ENCODE peak calls at places on chromosome 19, in nine cellular contexts. E, X, J, S, U, P, A, G and M are unnamed samples.
A peak's percentile ranks its signal among the peaks of the same experiment; 100 is the strongest.

GRCh38 chr19:3150739-3151329 is 15.0 kb downstream of the GNA15 start:
- DNase-seq in E (no peak), X (no peak), J (no peak), S (no peak), U (no peak), P (no peak), A (no peak), G (no peak), M (no peak)

GRCh38 chr19:1624458-1624857 is 19.2 kb upstream of the UQCR11 start:
- DNase-seq in E (no peak), X (peak; percentile 64), J (no peak), S (peak; percentile 81), U (peak; percentile 52), P (no peak), A (peak; percentile 64), G (peak; percentile 35), M (peak; percentile 37)

GRCh38 chr19:39913682-39914333 is 20.6 kb downstream of the FCGBP start:
- DNase-seq in E (no peak), X (peak; percentile 3), J (no peak), S (no peak), U (peak; percentile 74), P (no peak), A (peak; percentile 74), G (peak; percentile 53), M (no peak)

GRCh38 chr19:14416743-14417214 is 2.4 kb downstream of the DDX39A start:
- DNase-seq in E (no peak), X (no peak), J (no peak), S (no peak), U (peak; percentile 79), P (no peak), A (peak; percentile 58), G (no peak), M (no peak)

GRCh38 chr19:1467228-1467511 is 11.8 kb downstream of the C19orf25 start:
- DNase-seq in E (no peak), X (no peak), J (no peak), S (no peak), U (no peak), P (no peak), A (no peak), G (no peak), M (no peak)

GRCh38 chr19:34503546-34504272 is 22.2 kb downstream of the WTIP start:
- DNase-seq in E (no peak), X (no peak), J (no peak), S (no peak), U (no peak), P (no peak), A (no peak), G (no peak), M (no peak)

GRCh38 chr19:13002389-13002898 is 7.2 kb downstream of the NFIX start:
- DNase-seq in E (no peak), X (no peak), J (peak; percentile 75), S (no peak), U (no peak), P (no peak), A (no peak), G (peak; percentile 45), M (no peak)

GRCh38 chr19:53554804-53555203 is 16.9 kb downstream of the ZNF331 start:
- DNase-seq in E (no peak), X (no peak), J (no peak), S (no peak), U (no peak), P (no peak), A (no peak), G (peak; percentile 25), M (no peak)

GRCh38 chr19:14758816-14759215 is 19.5 kb downstream of the ADGRE2 start:
- DNase-seq in E (no peak), X (peak; percentile 38), J (no peak), S (peak; percentile 16), U (peak; percentile 21), P (no peak), A (peak; percentile 6), G (no peak), M (no peak)

GRCh38 chr19:57466489-57466888 is 9.5 kb upstream of the VN1R1 start:
- DNase-seq in E (no peak), X (no peak), J (no peak), S (no peak), U (no peak), P (no peak), A (no peak), G (no peak), M (no peak)

GRCh38 chr19:57465680-57466381 is 8.9 kb upstream of the VN1R1 start:
- DNase-seq in E (no peak), X (no peak), J (no peak), S (peak; percentile 32), U (no peak), P (peak; percentile 55), A (peak; percentile 25), G (no peak), M (no peak)
- H3K9me3 ChIP-seq in E (peaks cover 91% of the 10 kb centered on the region), X (peaks cover 62% of the 10 kb centered on the region), J (peaks cover 52% of the 10 kb centered on the region), S (peaks cover 49% of the 10 kb centered on the region), U (no peaks in the 10 kb centered on the region), P (peaks cover 34% of the 10 kb centered on the region), A (peaks cover 81% of the 10 kb centered on the region), G (no peaks in the 10 kb centered on the region), M (peaks cover 58% of the 10 kb centered on the region)

GRCh38 chr19:7216373-7216902 is 77.8 kb downstream of the INSR start:
- DNase-seq in E (no peak), X (no peak), J (no peak), S (no peak), U (no peak), P (no peak), A (no peak), G (peak; percentile 49), M (no peak)

GRCh38 chr19:7215176-7215575 is 79.0 kb downstream of the INSR start:
- DNase-seq in E (no peak), X (no peak), J (no peak), S (no peak), U (no peak), P (no peak), A (no peak), G (no peak), M (no peak)

GRCh38 chr19:7214329-7215089 is 79.7 kb downstream of the INSR start:
- DNase-seq in E (no peak), X (no peak), J (no peak), S (no peak), U (no peak), P (no peak), A (no peak), G (peak; percentile 58), M (no peak)

GRCh38 chr19:7223429-7223828 is 70.8 kb downstream of the INSR start:
- DNase-seq in E (no peak), X (no peak), J (no peak), S (no peak), U (no peak), P (no peak), A (no peak), G (no peak), M (no peak)

DNA sequence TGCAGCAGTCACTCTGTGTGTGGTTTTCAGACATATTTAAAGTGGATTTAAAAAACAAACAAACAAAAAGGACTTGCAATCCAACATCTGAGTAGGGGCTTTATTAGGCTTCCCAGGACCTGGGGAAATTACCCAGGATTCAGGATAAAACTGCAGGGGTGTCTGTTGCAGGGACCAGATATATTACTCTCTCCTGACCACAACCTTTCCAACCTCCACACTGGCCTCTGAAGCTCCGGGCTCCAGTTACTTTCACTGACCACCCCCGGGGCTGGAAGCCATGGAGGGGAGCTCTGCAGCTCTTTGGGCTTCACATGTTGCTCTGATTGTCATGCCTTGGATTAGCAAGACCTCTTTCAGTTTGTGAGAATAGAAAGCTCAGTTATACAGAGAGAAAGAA is 75.2 kb downstream of the INSR start:
- DNase-seq in E (no peak), X (no peak), J (no peak), S (no peak), U (no peak), P (no peak), A (no peak), G (no peak), M (no peak)
- H3K4me1 ChIP-seq in E (no peaks in the 10 kb centered on the region), X (peaks cover 11% of the 10 kb centered on the region), J (no peaks in the 10 kb centered on the region), S (no peaks in the 10 kb centered on the region), U (no peaks in the 10 kb centered on the region), P (no peaks in the 10 kb centered on the region), A (peaks cover 3% of the 10 kb centered on the region), G (peaks cover 69% of the 10 kb centered on the region), M (no peaks in the 10 kb centered on the region)

GRCh38 chr19:19300613-19301012 is 19.7 kb downstream of the SUGP1 start:
- DNase-seq in E (no peak), X (no peak), J (no peak), S (no peak), U (no peak), P (no peak), A (no peak), G (no peak), M (no peak)

GRCh38 chr19:19294914-19295313 is 21.8 kb upstream of the TM6SF2 start:
- DNase-seq in E (no peak), X (no peak), J (no peak), S (no peak), U (no peak), P (no peak), A (no peak), G (no peak), M (no peak)

GRCh38 chr19:19292607-19293006 is 19.5 kb upstream of the TM6SF2 start:
- DNase-seq in E (no peak), X (no peak), J (no peak), S (no peak), U (no peak), P (no peak), A (no peak), G (no peak), M (no peak)

GRCh38 chr19:19297759-19298158 is 22.6 kb downstream of the SUGP1 start:
- DNase-seq in E (no peak), X (no peak), J (no peak), S (no peak), U (no peak), P (no peak), A (no peak), G (no peak), M (no peak)

GRCh38 chr19:19296953-19297689 is 23.2 kb downstream of the SUGP1 start:
- DNase-seq in E (no peak), X (no peak), J (no peak), S (no peak), U (no peak), P (no peak), A (no peak), G (no peak), M (no peak)
- H3K36me3 ChIP-seq in E (peaks cover 24% of the 10 kb centered on the region), X (no peaks in the 10 kb centered on the region), J (no peaks in the 10 kb centered on the region), S (no peaks in the 10 kb centered on the region), U (peaks cover 3% of the 10 kb centered on the region), P (peaks cover 18% of the 10 kb centered on the region), A (no peaks in the 10 kb centered on the region), G (peaks cover 15% of the 10 kb centered on the region), M (peaks cover 3% of the 10 kb centered on the region)

GRCh38 chr19:21308778-21309177 is 20.4 kb downstream of the ZNF708 start:
- DNase-seq in E (no peak), X (no peak), J (no peak), S (no peak), U (no peak), P (no peak), A (no peak), G (no peak), M (no peak)
- H3K9me3 ChIP-seq in E (peaks cover 39% of the 10 kb centered on the region), X (no peaks in the 10 kb centered on the region), J (peaks cover 8% of the 10 kb centered on the region), S (no peaks in the 10 kb centered on the region), U (no peaks in the 10 kb centered on the region), P (peaks cover 4% of the 10 kb centered on the region), A (no peaks in the 10 kb centered on the region), G (no peaks in the 10 kb centered on the region), M (no peaks in the 10 kb centered on the region)